ENCODE peak calls at places on chromosomes 5 and 9, in eight cellular contexts. D is Peyer's patch, H is heart right ventricle, G is GM13977, B is RWPE1, J is endodermal cell, L is A549, R is cardiac fibroblast. N is an unnamed sample.

GRCh38 chr5:139386039-139386438 is 2.9 kb upstream of the SLC23A1 start:
- DNase-seq in B (peak), G (no peak), H (no peak), L (no peak), J (no peak), D (no peak), R (no peak), N (no peak)

GRCh38 chr5:41764650-41765049 is 105.6 kb downstream of the OXCT1 start:
- DNase-seq in R (no peak), J (no peak), G (no peak), L (no peak), H (no peak), B (no peak), D (no peak), N (no peak)

GRCh38 chr9:17528859-17529258 is 50.0 kb upstream of the SH3GL2 start:
- DNase-seq in J (no peak), D (no peak), G (no peak), R (peak), B (no peak), H (no peak), L (no peak), N (no peak)

GRCh38 chr5:178238711-178239592 is 6.3 kb upstream of the PHYKPL start:
- DNase-seq in J (peak), H (no peak), D (no peak), L (no peak), G (no peak), R (no peak), B (no peak), N (no peak)

GRCh38 chr5:84683594-84683993 is 298.9 kb upstream of the EDIL3 start:
- DNase-seq in G (no peak), D (no peak), B (no peak), L (no peak), J (no peak), R (no peak), H (no peak), N (no peak)

GRCh38 chr5:147813696-147814095 is 17.8 kb downstream of the SPINK1 start:
- DNase-seq in D (no peak), B (no peak), G (no peak), R (no peak), H (no peak), J (no peak), L (no peak), N (no peak)

GRCh38 chr9:112028242-112029221 is 131.9 kb downstream of the UGCG start:
- DNase-seq in B (no peak), R (peak), H (no peak), G (peak), D (no peak), L (no peak), J (peak), N (no peak)

GRCh38 chr5:112210430-112211005 is 208.6 kb downstream of the EPB41L4A start:
- DNase-seq in H (peak), J (peak), R (peak), L (peak), B (peak), G (no peak), D (peak), N (peak)

GRCh38 chr9:101397746-101398334 is 578 bp downstream of the MRPL50 start:
- DNase-seq in G (no peak), H (no peak), R (no peak), J (no peak), D (no peak), L (no peak), B (no peak), N (no peak)

GRCh38 chr5:10370931-10371330 is 17.4 kb downstream of the MARCHF6 start:
- DNase-seq in H (no peak), R (no peak), L (no peak), D (no peak), J (no peak), B (no peak), G (no peak), N (no peak)

GRCh38 chr9:96169488-96169887 is 132.5 kb downstream of the HSD17B3 start:
- DNase-seq in H (no peak), D (peak), R (no peak), G (no peak), B (no peak), L (peak), J (peak), N (peak)

GRCh38 chr5:54243483-54244080 is 66.8 kb downstream of the ARL15 start:
- DNase-seq in R (peak), H (peak), L (peak), D (peak), G (peak), J (peak), B (peak), N (peak)

GRCh38 chr5:164335837-164336236 is 830.4 kb downstream of the MAT2B start:
- DNase-seq in G (no peak), H (no peak), D (no peak), B (peak), J (no peak), R (peak), L (no peak), N (no peak)

GRCh38 chr9:136283291-136284235 is 20.3 kb downstream of the CCDC187 start:
- DNase-seq in L (peak), D (peak), B (peak), R (peak), J (peak), G (peak), H (peak), N (peak)

GRCh38 chr9:111974092-111974681 is 77.6 kb downstream of the UGCG start:
- DNase-seq in H (no peak), R (peak), B (no peak), L (no peak), J (no peak), D (peak), G (no peak), N (peak)

GRCh38 chr5:43533646-43534045 is 18.7 kb upstream of the C5orf34 start:
- DNase-seq in R (no peak), H (no peak), B (no peak), J (no peak), D (no peak), L (no peak), G (no peak), N (no peak)

GRCh38 chr9:128683340-128684064 is 5.5 kb upstream of the SET start:
- DNase-seq in J (peak), D (peak), L (peak), R (peak), B (peak), G (peak), H (peak), N (peak)

GRCh38 chr5:61784337-61784736 is 452.3 kb downstream of the ZSWIM6 start:
- DNase-seq in L (no peak), J (no peak), B (no peak), H (no peak), G (no peak), R (peak), D (no peak), N (no peak)

DNA sequence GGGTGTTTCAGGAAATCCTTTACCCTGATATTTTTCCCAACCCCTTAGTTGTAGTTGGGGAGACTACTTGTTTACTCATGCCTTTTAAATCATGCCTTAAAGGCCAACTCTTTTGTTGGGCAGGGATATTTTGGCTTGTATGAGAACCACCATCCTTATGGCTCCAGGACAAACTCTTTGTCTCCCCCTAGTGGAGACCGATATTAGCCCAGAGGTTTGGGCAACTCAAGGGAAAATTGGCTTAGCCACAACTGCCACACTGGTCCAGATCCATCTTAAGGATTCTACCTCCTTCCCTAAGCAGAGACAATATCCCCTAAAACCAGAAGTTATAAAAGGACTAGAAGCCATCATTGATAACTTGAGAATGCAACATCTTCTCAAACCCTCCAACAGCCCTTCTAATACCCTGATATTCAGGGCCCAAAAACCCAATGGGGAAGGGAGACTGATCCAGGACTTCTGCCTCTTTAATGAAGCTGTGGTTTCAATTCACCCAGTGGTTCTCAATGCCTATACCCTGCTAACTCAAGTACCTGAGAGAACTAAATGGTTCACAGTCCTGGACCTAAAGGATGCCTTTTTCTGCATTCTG is 100.9 kb upstream of the HCN1 start:
- DNase-seq in R (no peak), L (no peak), H (no peak), D (no peak), B (no peak), J (peak), G (no peak), N (no peak)
- TF ChIP-seq CTCF in R (peak), L (no peak), H (no peak), D (no peak), B (peak), J (peak), G (peak), N (no peak)

DNA sequence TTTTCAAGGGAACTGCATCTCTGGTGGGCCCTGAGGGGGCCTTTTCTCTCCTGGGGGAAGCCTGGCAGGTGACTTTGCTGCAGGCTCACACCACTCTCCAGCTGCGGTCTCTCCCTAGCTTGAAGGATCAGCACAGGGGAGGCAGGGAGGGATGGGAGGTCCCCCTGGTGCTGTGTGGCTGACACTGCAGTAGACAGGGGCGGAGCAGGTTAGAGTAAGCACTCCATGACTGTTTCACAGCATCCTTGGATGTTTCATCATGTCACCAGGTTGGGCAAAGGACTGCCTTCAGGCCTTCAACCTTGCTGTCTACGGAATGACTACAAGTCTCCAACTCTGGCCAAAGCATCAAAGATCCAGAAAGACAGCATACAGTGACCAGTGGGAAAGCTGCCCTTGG is 470.7 kb downstream of the CDK5RAP2 start:
- DNase-seq in J (peak), B (peak), H (no peak), R (no peak), D (no peak), G (no peak), L (peak), N (peak)
- TF ChIP-seq CTCF in J (peak), B (no peak), H (no peak), R (no peak), D (no peak), G (no peak), L (no peak), N (no peak)

DNA sequence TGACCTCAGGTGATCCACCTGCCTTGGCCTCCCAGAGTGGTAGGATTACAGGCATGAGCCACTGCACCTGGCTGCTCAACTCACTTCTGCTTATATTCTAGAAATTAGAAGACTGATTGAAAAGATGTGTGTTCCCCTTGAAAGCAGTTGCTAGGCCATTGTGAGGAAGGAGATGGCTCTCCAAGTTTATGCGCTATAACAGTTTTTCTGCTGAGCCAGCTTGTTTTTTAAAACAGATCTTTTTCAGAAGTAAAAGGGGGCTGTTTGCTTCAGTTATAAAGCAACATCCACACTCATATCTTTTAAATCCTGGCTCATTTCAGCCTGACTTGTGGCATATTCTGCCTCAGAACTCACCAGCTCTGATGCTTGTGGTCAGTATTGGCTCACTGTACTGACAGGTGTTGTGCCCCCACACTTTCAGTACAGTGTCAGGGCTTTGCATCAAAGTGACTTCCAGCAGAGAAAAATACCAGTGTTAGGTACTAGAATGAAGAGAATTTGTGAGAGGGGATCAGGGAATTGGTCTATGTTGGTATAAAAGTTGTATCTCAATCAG is 49.4 kb downstream of the NUP214 start:
- DNase-seq in H (no peak), D (no peak), R (no peak), B (no peak), J (no peak), L (no peak), G (no peak), N (no peak)
- TF ChIP-seq CTCF in H (no peak), D (no peak), R (no peak), B (no peak), J (no peak), L (no peak), G (no peak), N (no peak)

GRCh38 chr5:142658278-142658677 is 27.6 kb downstream of the FGF1 start:
- DNase-seq in H (no peak), R (no peak), G (no peak), B (no peak), D (no peak), J (no peak), L (no peak), N (no peak)

GRCh38 chr5:142654578-142655042 is 31.3 kb downstream of the FGF1 start:
- DNase-seq in D (no peak), R (no peak), B (no peak), H (no peak), J (peak), G (no peak), L (no peak), N (no peak)

GRCh38 chr5:142657446-142657845 is 28.4 kb downstream of the FGF1 start:
- DNase-seq in L (no peak), J (peak), R (no peak), G (no peak), D (no peak), B (no peak), H (no peak), N (no peak)

GRCh38 chr5:142653321-142653720 is 32.6 kb downstream of the FGF1 start:
- DNase-seq in L (no peak), G (no peak), B (no peak), D (no peak), R (no peak), J (no peak), H (no peak), N (no peak)

DNA sequence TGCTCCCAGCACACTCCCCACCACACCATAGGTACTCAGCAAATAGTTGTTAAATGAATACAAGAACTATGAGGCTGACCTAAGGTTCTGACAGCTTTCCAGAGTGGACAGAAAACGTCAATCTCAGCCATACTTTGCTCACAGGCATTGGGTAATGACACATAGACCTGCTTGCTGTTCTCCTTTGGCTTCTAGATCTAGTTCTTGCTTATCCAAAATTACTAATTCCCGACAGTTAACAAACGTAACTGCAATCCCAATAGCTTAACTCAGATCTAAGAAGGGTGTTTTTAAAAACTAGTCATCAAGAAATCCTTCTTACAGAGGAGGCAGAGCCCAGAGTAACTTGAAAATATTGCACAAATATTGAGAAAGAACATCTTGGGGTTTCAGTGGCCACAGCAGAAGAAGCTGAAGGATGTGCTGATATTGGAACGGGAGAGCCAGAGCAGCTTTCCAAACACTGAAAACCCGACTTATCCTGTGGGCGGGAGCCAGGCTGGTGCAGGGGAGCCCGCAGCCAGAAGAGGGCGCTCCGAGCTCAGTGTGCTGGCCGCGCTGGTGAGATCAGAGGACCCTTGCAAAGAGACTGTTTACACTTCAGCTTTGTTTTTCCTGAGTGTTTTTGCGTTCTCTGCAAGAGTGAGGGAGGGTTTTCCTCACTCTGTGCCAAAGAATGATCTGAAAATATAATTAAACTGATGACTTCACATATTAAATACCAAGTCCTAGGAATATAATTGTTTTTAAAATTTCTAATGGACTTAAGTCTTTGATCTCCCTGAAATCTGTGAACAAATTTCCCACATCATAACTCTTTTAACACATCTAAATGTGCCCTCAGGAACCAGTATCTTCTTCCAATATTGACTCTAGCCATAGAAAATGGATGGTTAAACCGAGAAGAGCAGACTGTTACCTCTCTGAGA is 30.3 kb downstream of the FGF1 start:
- DNase-seq in L (peak), R (peak), J (peak), H (peak), B (peak), G (peak), D (peak), N (peak)
- TF ChIP-seq CTCF in L (peak), R (peak), J (peak), H (peak), B (peak), G (peak), D (peak), N (peak)

N was measured in Calu3.